ENCODE peak calls at places on chromosomes 1 and 21, in five cellular contexts. One of them, this sample, is unnamed. For H3K4me1, the result is how much of the 10 kb centered on the place peaks cover.

GRCh38 chr1:248111157-248111556 is 16.2 kb downstream of the OR2L13 start:
- DNase-seq in psoas muscle: no peak
- DNase-seq in A549: no peak
- DNase-seq in heart left ventricle: no peak
- DNase-seq in breast epithelium: no peak
- DNase-seq in this sample: no peak

GRCh38 chr1:164611754-164612642 is 53.0 kb downstream of the PBX1 start:
- DNase-seq in heart left ventricle: peak
- DNase-seq in A549: peak
- DNase-seq in psoas muscle: no peak
- DNase-seq in breast epithelium: peak
- DNase-seq in this sample: peak

GRCh38 chr21:24076179-24076578 is 1531.1 kb downstream of the MRPL39 start:
- DNase-seq in A549: no peak
- DNase-seq in breast epithelium: no peak
- DNase-seq in psoas muscle: no peak
- DNase-seq in heart left ventricle: no peak
- DNase-seq in this sample: no peak

GRCh38 chr1:5220421-5220820 is 566.0 kb downstream of the AJAP1 start:
- DNase-seq in A549: no peak
- DNase-seq in breast epithelium: no peak
- DNase-seq in psoas muscle: no peak
- DNase-seq in heart left ventricle: no peak
- DNase-seq in this sample: no peak

GRCh38 chr1:18794561-18794960 is 64.9 kb downstream of the TAS1R2 start:
- DNase-seq in breast epithelium: no peak
- DNase-seq in A549: no peak
- DNase-seq in heart left ventricle: no peak
- DNase-seq in psoas muscle: no peak
- DNase-seq in this sample: no peak

GRCh38 chr1:212089560-212090163 is 54.1 kb downstream of the DTL start:
- DNase-seq in breast epithelium: no peak
- DNase-seq in heart left ventricle: no peak
- DNase-seq in psoas muscle: no peak
- DNase-seq in A549: no peak
- DNase-seq in this sample: no peak

GRCh38 chr1:34618381-34618780 is 136.5 kb upstream of the GJB5 start:
- DNase-seq in breast epithelium: no peak
- DNase-seq in psoas muscle: no peak
- DNase-seq in heart left ventricle: no peak
- DNase-seq in A549: no peak
- DNase-seq in this sample: no peak

GRCh38 chr1:116770625-116771024 is 16.4 kb downstream of the CD2 start:
- DNase-seq in psoas muscle: no peak
- DNase-seq in heart left ventricle: no peak
- DNase-seq in breast epithelium: no peak
- DNase-seq in A549: no peak
- DNase-seq in this sample: no peak

GRCh38 chr1:165577707-165578106 is 33.9 kb downstream of the LRRC52 start:
- DNase-seq in breast epithelium: no peak
- DNase-seq in A549: no peak
- DNase-seq in psoas muscle: no peak
- DNase-seq in heart left ventricle: no peak
- DNase-seq in this sample: no peak

GRCh38 chr1:38185913-38186312 is 139.3 kb upstream of the POU3F1 start:
- DNase-seq in heart left ventricle: no peak
- DNase-seq in psoas muscle: no peak
- DNase-seq in breast epithelium: no peak
- DNase-seq in A549: no peak
- DNase-seq in this sample: no peak

GRCh38 chr1:43425045-43425444 is 28.7 kb downstream of the HYI start:
- DNase-seq in heart left ventricle: no peak
- DNase-seq in psoas muscle: no peak
- DNase-seq in breast epithelium: no peak
- DNase-seq in A549: no peak
- DNase-seq in this sample: no peak

GRCh38 chr1:67675800-67676199 is 9.2 kb upstream of the GADD45A start:
- DNase-seq in A549: no peak
- DNase-seq in breast epithelium: no peak
- DNase-seq in psoas muscle: no peak
- DNase-seq in heart left ventricle: no peak
- DNase-seq in this sample: no peak

GRCh38 chr1:81812712-81813111 is 12.0 kb downstream of the ADGRL2 start:
- DNase-seq in psoas muscle: no peak
- DNase-seq in heart left ventricle: no peak
- DNase-seq in A549: peak
- DNase-seq in breast epithelium: no peak
- DNase-seq in this sample: no peak

GRCh38 chr1:170967042-170967910 is 31.9 kb downstream of the MROH9 start:
- DNase-seq in A549: peak
- DNase-seq in breast epithelium: no peak
- DNase-seq in psoas muscle: no peak
- DNase-seq in heart left ventricle: no peak
- DNase-seq in this sample: no peak

GRCh38 chr1:27787895-27788294 is 14.9 kb downstream of the STX12 start:
- DNase-seq in breast epithelium: no peak
- DNase-seq in psoas muscle: no peak
- DNase-seq in heart left ventricle: no peak
- DNase-seq in A549: no peak
- DNase-seq in this sample: no peak

GRCh38 chr1:19315378-19316206 is 3.5 kb downstream of the SLC66A1 start:
- DNase-seq in heart left ventricle: no peak
- DNase-seq in A549: no peak
- DNase-seq in psoas muscle: no peak
- DNase-seq in breast epithelium: no peak
- DNase-seq in this sample: no peak

GRCh38 chr21:15549671-15550070 is 180.1 kb upstream of the USP25 start:
- DNase-seq in A549: no peak
- DNase-seq in psoas muscle: no peak
- DNase-seq in heart left ventricle: no peak
- DNase-seq in breast epithelium: no peak
- DNase-seq in this sample: no peak

GRCh38 chr1:66954208-66954607 is 29.4 kb downstream of the MIER1 start:
- DNase-seq in breast epithelium: no peak
- DNase-seq in A549: no peak
- DNase-seq in heart left ventricle: no peak
- DNase-seq in psoas muscle: no peak
- DNase-seq in this sample: no peak

DNA sequence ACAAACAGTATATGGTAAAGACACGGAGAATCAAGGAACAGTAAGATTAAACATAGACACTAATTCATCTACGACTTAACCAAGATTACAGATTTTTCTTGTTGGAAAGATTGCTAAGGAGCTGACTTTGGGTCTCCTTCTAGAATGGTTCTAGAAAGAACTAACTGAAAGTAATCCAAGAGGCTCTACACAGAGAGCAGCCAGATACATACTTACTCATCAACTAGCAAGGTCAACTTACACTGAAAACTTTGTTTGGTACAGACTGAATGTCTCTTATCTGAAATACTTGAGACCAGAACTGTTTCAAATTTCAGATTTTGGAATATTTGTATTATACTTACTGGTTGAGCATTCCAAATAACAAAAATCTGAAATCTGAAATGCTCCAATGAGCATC is 5.8 kb downstream of the C21orf91 start:
- DNase-seq in heart left ventricle: no peak
- DNase-seq in psoas muscle: no peak
- DNase-seq in A549: no peak
- DNase-seq in breast epithelium: no peak
- DNase-seq in this sample: no peak
- TF ChIP-seq CTCF in heart left ventricle: no peak
- TF ChIP-seq CTCF in psoas muscle: no peak
- TF ChIP-seq CTCF in A549: no peak
- TF ChIP-seq CTCF in breast epithelium: no peak
- TF ChIP-seq CTCF in this sample: no peak

DNA sequence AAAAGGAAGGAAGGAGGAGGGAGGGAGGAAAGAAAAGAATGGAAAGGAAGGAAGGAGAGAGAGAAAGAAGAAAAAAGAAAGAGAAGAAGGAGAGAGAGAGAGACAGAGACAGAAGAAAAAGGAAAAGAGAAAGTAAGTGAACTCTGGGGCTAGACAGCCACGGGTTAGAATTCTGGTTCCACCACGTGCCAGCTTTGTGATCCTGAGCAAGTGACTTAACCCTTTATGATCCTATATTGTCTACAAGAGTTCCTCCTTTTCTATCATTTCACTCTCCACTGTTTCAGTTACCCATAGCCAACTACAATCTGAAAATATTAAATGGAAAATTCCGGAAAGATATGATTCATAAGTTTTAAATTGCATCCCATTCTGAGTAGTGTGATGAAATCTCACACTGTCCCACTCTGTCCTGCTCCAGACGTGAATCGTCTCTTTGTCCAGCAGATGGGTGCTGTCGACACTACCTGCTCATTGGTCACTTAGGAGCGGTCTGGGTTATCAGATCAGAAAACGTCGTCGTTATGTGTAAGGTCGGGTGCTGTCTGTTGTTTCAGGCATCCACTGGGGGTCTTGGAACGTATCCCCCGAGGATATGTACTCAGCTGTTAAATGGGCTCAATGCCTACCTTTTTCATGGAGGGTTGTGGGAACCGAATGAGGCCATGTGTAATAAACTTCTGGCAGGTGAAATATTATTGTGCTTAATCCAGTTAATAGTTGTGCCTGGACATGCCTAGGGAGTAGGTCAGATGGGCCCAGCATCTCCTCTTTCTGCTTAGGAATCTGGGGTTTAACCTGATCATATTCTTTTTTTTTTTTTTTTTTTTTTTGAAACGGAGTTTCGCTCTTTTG is 19.1 kb downstream of the TMEM51 start:
- DNase-seq in psoas muscle: no peak
- DNase-seq in breast epithelium: peak
- DNase-seq in A549: no peak
- DNase-seq in heart left ventricle: no peak
- DNase-seq in this sample: no peak
- H3K4me1 ChIP-seq in psoas muscle: under half
- H3K4me1 ChIP-seq in breast epithelium: under half
- H3K4me1 ChIP-seq in A549: half or more
- H3K4me1 ChIP-seq in heart left ventricle: under half
- H3K4me1 ChIP-seq in this sample: half or more

GRCh38 chr1:234978397-234979291 is 150.0 kb downstream of the TOMM20 start:
- DNase-seq in A549: peak
- DNase-seq in heart left ventricle: peak
- DNase-seq in psoas muscle: peak
- DNase-seq in breast epithelium: no peak
- DNase-seq in this sample: no peak
- H3K4me3 ChIP-seq in A549: no peak
- H3K4me3 ChIP-seq in heart left ventricle: no peak
- H3K4me3 ChIP-seq in psoas muscle: no peak
- H3K4me3 ChIP-seq in breast epithelium: no peak
- H3K4me3 ChIP-seq in this sample: no peak

GRCh38 chr21:45147473-45148315 is 73.3 kb downstream of the ADARB1 start:
- DNase-seq in heart left ventricle: peak
- DNase-seq in psoas muscle: no peak
- DNase-seq in breast epithelium: peak
- DNase-seq in A549: no peak
- DNase-seq in this sample: no peak

GRCh38 chr21:45146301-45146700 is 71.9 kb downstream of the ADARB1 start:
- DNase-seq in breast epithelium: no peak
- DNase-seq in A549: no peak
- DNase-seq in psoas muscle: no peak
- DNase-seq in heart left ventricle: peak
- DNase-seq in this sample: no peak

GRCh38 chr21:45145146-45145545 is 70.8 kb downstream of the ADARB1 start:
- DNase-seq in breast epithelium: peak
- DNase-seq in heart left ventricle: peak
- DNase-seq in A549: no peak
- DNase-seq in psoas muscle: no peak
- DNase-seq in this sample: no peak

GRCh38 chr21:45148316-45149000 is 74.1 kb downstream of the ADARB1 start:
- DNase-seq in breast epithelium: peak
- DNase-seq in psoas muscle: no peak
- DNase-seq in heart left ventricle: peak
- DNase-seq in A549: no peak
- DNase-seq in this sample: no peak

DNA sequence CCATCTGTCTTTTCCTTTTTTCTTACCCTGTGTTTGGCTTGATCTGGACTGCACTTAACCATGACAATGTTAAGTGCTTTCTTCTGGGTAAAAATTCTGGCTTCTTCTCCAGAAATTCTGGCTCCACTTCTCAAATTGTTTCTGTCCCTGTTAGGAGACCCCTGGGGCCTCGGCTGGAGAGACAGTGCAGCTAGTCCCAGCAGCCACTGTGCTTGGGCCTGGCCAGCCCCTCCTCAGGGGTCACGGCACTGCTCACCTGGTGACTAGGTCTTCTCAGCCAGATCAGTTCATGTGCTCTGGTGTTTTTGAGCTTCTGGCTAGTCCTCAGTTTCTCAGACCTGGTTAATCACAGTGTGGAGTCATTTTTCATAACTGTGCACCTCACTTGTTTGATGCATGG is 72.4 kb downstream of the ADARB1 start:
- DNase-seq in psoas muscle: no peak
- DNase-seq in A549: no peak
- DNase-seq in breast epithelium: peak
- DNase-seq in heart left ventricle: peak
- DNase-seq in this sample: no peak
- TF ChIP-seq CTCF in psoas muscle: no peak
- TF ChIP-seq CTCF in A549: no peak
- TF ChIP-seq CTCF in breast epithelium: no peak
- TF ChIP-seq CTCF in heart left ventricle: no peak
- TF ChIP-seq CTCF in this sample: no peak

GRCh38 chr21:37563641-37564340 is 197.2 kb downstream of the DYRK1A start:
- DNase-seq in breast epithelium: peak
- DNase-seq in heart left ventricle: peak
- DNase-seq in psoas muscle: peak
- DNase-seq in A549: peak
- DNase-seq in this sample: peak

GRCh38 chr21:37564341-37564923 is 197.9 kb downstream of the DYRK1A start:
- DNase-seq in heart left ventricle: peak
- DNase-seq in A549: peak
- DNase-seq in psoas muscle: peak
- DNase-seq in breast epithelium: peak
- DNase-seq in this sample: peak

GRCh38 chr21:37565530-37566223 is 199.1 kb downstream of the DYRK1A start:
- DNase-seq in heart left ventricle: no peak
- DNase-seq in A549: peak
- DNase-seq in breast epithelium: no peak
- DNase-seq in psoas muscle: no peak
- DNase-seq in this sample: no peak

GRCh38 chr21:37562920-37563640 is 196.5 kb downstream of the DYRK1A start:
- DNase-seq in psoas muscle: peak
- DNase-seq in A549: no peak
- DNase-seq in heart left ventricle: no peak
- DNase-seq in breast epithelium: no peak
- DNase-seq in this sample: peak

GRCh38 chr21:37564924-37565529 is 198.5 kb downstream of the DYRK1A start:
- DNase-seq in heart left ventricle: no peak
- DNase-seq in psoas muscle: no peak
- DNase-seq in A549: peak
- DNase-seq in breast epithelium: no peak
- DNase-seq in this sample: peak
- H3K4me1 ChIP-seq in heart left ventricle: under half
- H3K4me1 ChIP-seq in psoas muscle: under half
- H3K4me1 ChIP-seq in A549: under half
- H3K4me1 ChIP-seq in breast epithelium: under half
- H3K4me1 ChIP-seq in this sample: under half